ENCODE peak calls at places on chromosomes 6 and 20, in six cellular contexts. One of them, this sample, is unnamed.
A peak's percentile ranks its signal among the peaks of the same experiment; 100 is the strongest.

GRCh38 chr6:163986313-163986712 is 571.8 kb downstream of the QKI start:
- DNase-seq in body of pancreas: no peak
- DNase-seq in GM23248: no peak
- DNase-seq in fibroblast of lung: peak; percentile 17
- DNase-seq in uterus: no peak
- DNase-seq in MM.1S: no peak
- DNase-seq in this sample: no peak

GRCh38 chr6:137520520-137520919 is 26.3 kb upstream of the OLIG3 start:
- DNase-seq in body of pancreas: no peak
- DNase-seq in GM23248: no peak
- DNase-seq in fibroblast of lung: no peak
- DNase-seq in uterus: no peak
- DNase-seq in MM.1S: no peak
- DNase-seq in this sample: no peak

GRCh38 chr6:11413728-11414127 is 123.8 kb upstream of the TMEM170B start:
- DNase-seq in body of pancreas: no peak
- DNase-seq in GM23248: peak; percentile 77
- DNase-seq in fibroblast of lung: peak; percentile 42
- DNase-seq in uterus: no peak
- DNase-seq in MM.1S: no peak
- DNase-seq in this sample: no peak

GRCh38 chr6:148365037-148365436 is 22.4 kb downstream of the SASH1 start:
- DNase-seq in body of pancreas: no peak
- DNase-seq in GM23248: no peak
- DNase-seq in fibroblast of lung: no peak
- DNase-seq in uterus: no peak
- DNase-seq in MM.1S: no peak
- DNase-seq in this sample: no peak

GRCh38 chr6:42046491-42047219 is 3.7 kb upstream of the TAF8 start:
- DNase-seq in body of pancreas: no peak
- DNase-seq in GM23248: peak; percentile 13
- DNase-seq in fibroblast of lung: peak; percentile 88
- DNase-seq in uterus: no peak
- DNase-seq in MM.1S: no peak
- DNase-seq in this sample: peak; percentile 21

GRCh38 chr6:166442131-166442530 is 59.4 kb upstream of the MPC1 start:
- DNase-seq in body of pancreas: no peak
- DNase-seq in GM23248: no peak
- DNase-seq in fibroblast of lung: no peak
- DNase-seq in uterus: no peak
- DNase-seq in MM.1S: no peak
- DNase-seq in this sample: no peak

GRCh38 chr6:30684386-30685156 is 1.9 kb downstream of the PPP1R18 start:
- DNase-seq in body of pancreas: no peak
- DNase-seq in GM23248: peak; percentile 59
- DNase-seq in fibroblast of lung: peak; percentile 22
- DNase-seq in uterus: no peak
- DNase-seq in MM.1S: peak; percentile 40
- DNase-seq in this sample: no peak

GRCh38 chr6:151370509-151371078 is 20.8 kb downstream of the ZBTB2 start:
- DNase-seq in body of pancreas: no peak
- DNase-seq in GM23248: peak; percentile 51
- DNase-seq in fibroblast of lung: peak; percentile 54
- DNase-seq in uterus: no peak
- DNase-seq in MM.1S: no peak
- DNase-seq in this sample: no peak

GRCh38 chr20:61191096-61191495 is 61.0 kb upstream of the CDH4 start:
- DNase-seq in body of pancreas: no peak
- DNase-seq in GM23248: no peak
- DNase-seq in fibroblast of lung: no peak
- DNase-seq in uterus: no peak
- DNase-seq in MM.1S: no peak
- DNase-seq in this sample: no peak

GRCh38 chr6:144955853-144956252 is 670.7 kb downstream of the UTRN start:
- DNase-seq in body of pancreas: no peak
- DNase-seq in GM23248: peak; percentile 54
- DNase-seq in fibroblast of lung: no peak
- DNase-seq in uterus: no peak
- DNase-seq in MM.1S: no peak
- DNase-seq in this sample: no peak

GRCh38 chr6:73323323-73323722 is 30.8 kb downstream of the DPPA5 start:
- DNase-seq in body of pancreas: no peak
- DNase-seq in GM23248: no peak
- DNase-seq in fibroblast of lung: no peak
- DNase-seq in uterus: no peak
- DNase-seq in MM.1S: no peak
- DNase-seq in this sample: no peak

GRCh38 chr20:19783966-19784401 is 25.9 kb downstream of the RIN2 start:
- DNase-seq in body of pancreas: peak; percentile 30
- DNase-seq in GM23248: peak; percentile 44
- DNase-seq in fibroblast of lung: peak; percentile 59
- DNase-seq in uterus: no peak
- DNase-seq in MM.1S: no peak
- DNase-seq in this sample: no peak

GRCh38 chr6:113881473-113881980 is 24.4 kb downstream of the MARCKS start:
- DNase-seq in body of pancreas: no peak
- DNase-seq in GM23248: no peak
- DNase-seq in fibroblast of lung: no peak
- DNase-seq in uterus: no peak
- DNase-seq in MM.1S: no peak
- DNase-seq in this sample: no peak

GRCh38 chr20:13149371-13149770 is 71.7 kb upstream of the ISM1 start:
- DNase-seq in body of pancreas: no peak
- DNase-seq in GM23248: peak; percentile 44
- DNase-seq in fibroblast of lung: no peak
- DNase-seq in uterus: no peak
- DNase-seq in MM.1S: no peak
- DNase-seq in this sample: no peak

GRCh38 chr6:155340464-155341129 is 26.3 kb upstream of the TFB1M start:
- DNase-seq in body of pancreas: no peak
- DNase-seq in GM23248: peak; percentile 79
- DNase-seq in fibroblast of lung: peak; percentile 43
- DNase-seq in uterus: no peak
- DNase-seq in MM.1S: no peak
- DNase-seq in this sample: no peak

GRCh38 chr6:126657556-126658129 is 317.7 kb downstream of the CENPW start:
- DNase-seq in body of pancreas: no peak
- DNase-seq in GM23248: peak; percentile 73
- DNase-seq in fibroblast of lung: peak; percentile 68
- DNase-seq in uterus: no peak
- DNase-seq in MM.1S: peak; percentile 41
- DNase-seq in this sample: no peak

GRCh38 chr6:41189968-41190367 is 11.0 kb downstream of the TREML2 start:
- DNase-seq in body of pancreas: no peak
- DNase-seq in GM23248: no peak
- DNase-seq in fibroblast of lung: no peak
- DNase-seq in uterus: no peak
- DNase-seq in MM.1S: no peak
- DNase-seq in this sample: no peak

GRCh38 chr20:49586967-49587587 is 19.1 kb upstream of the PTGIS start:
- DNase-seq in body of pancreas: no peak
- DNase-seq in GM23248: peak; percentile 81
- DNase-seq in fibroblast of lung: peak; percentile 36
- DNase-seq in uterus: peak; percentile 92
- DNase-seq in MM.1S: no peak
- DNase-seq in this sample: no peak

GRCh38 chr20:9241232-9241692 is 172.4 kb downstream of the PLCB4 start:
- DNase-seq in body of pancreas: no peak
- DNase-seq in GM23248: peak; percentile 63
- DNase-seq in fibroblast of lung: peak; percentile 69
- DNase-seq in uterus: no peak
- DNase-seq in MM.1S: no peak
- DNase-seq in this sample: no peak

GRCh38 chr20:537983-538382 is 5.6 kb downstream of the CSNK2A1 start:
- DNase-seq in body of pancreas: no peak
- DNase-seq in GM23248: no peak
- DNase-seq in fibroblast of lung: no peak
- DNase-seq in uterus: no peak
- DNase-seq in MM.1S: no peak
- DNase-seq in this sample: no peak

GRCh38 chr20:539236-539635 is 4.4 kb downstream of the CSNK2A1 start:
- DNase-seq in body of pancreas: no peak
- DNase-seq in GM23248: no peak
- DNase-seq in fibroblast of lung: no peak
- DNase-seq in uterus: no peak
- DNase-seq in MM.1S: no peak
- DNase-seq in this sample: no peak

GRCh38 chr20:535958-536357 is 7.6 kb downstream of the CSNK2A1 start:
- DNase-seq in body of pancreas: peak; percentile 19
- DNase-seq in GM23248: no peak
- DNase-seq in fibroblast of lung: no peak
- DNase-seq in uterus: no peak
- DNase-seq in MM.1S: no peak
- DNase-seq in this sample: no peak

GRCh38 chr20:539848-540247 is 3.7 kb downstream of the CSNK2A1 start:
- DNase-seq in body of pancreas: no peak
- DNase-seq in GM23248: peak; percentile 87
- DNase-seq in fibroblast of lung: peak; percentile 41
- DNase-seq in uterus: peak; percentile 36
- DNase-seq in MM.1S: no peak
- DNase-seq in this sample: no peak

DNA sequence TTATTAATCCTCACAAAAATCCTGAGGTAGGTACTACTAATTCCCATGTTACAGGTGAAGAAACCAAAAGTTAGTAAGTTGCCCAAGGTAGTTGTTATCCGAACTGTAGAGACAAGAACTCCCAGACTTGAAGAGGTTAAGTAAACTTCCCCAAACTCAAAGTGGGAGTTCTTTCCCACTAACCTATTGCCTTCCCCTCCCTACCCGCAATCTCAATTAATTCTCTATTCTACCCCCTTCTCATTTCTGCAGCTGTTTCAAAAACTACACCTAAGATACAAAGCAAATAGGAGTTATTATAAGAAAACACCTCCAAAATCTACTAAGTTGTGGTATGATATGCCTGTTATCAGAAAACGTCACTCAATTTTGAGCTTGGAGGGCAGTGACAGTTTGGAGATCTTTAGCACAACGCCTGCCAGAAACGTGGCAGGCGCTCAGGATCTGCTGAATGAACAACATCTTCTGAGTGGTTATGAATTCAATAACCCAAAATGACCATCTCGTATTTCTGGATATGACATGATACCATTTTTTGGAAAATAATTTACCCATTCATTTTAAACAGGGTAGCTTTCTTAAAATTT is 7.1 kb downstream of the CSNK2A1 start:
- DNase-seq in body of pancreas: no peak
- DNase-seq in GM23248: no peak
- DNase-seq in fibroblast of lung: no peak
- DNase-seq in uterus: no peak
- DNase-seq in MM.1S: no peak
- DNase-seq in this sample: no peak
- H3K4me3 ChIP-seq in body of pancreas: no peak overlapping the region
- H3K4me3 ChIP-seq in GM23248: no peak overlapping the region
- H3K4me3 ChIP-seq in fibroblast of lung: no peak overlapping the region
- H3K4me3 ChIP-seq in uterus: no peak overlapping the region
- H3K4me3 ChIP-seq in MM.1S: no peak overlapping the region
- H3K4me3 ChIP-seq in this sample: no peak overlapping the region

GRCh38 chr20:21516180-21516567 is 2.3 kb upstream of the NKX2-2 start:
- DNase-seq in body of pancreas: no peak
- DNase-seq in GM23248: no peak
- DNase-seq in fibroblast of lung: no peak
- DNase-seq in uterus: no peak
- DNase-seq in MM.1S: no peak
- DNase-seq in this sample: no peak
- H3K4me1 ChIP-seq in body of pancreas: peaks cover 35% of the 10 kb centered on the region
- H3K4me1 ChIP-seq in GM23248: peaks cover 3% of the 10 kb centered on the region
- H3K4me1 ChIP-seq in fibroblast of lung: no peaks in the 10 kb centered on the region
- H3K4me1 ChIP-seq in uterus: peaks cover 17% of the 10 kb centered on the region
- H3K4me1 ChIP-seq in MM.1S: no peaks in the 10 kb centered on the region
- H3K4me1 ChIP-seq in this sample: peaks cover 67% of the 10 kb centered on the region

GRCh38 chr6:7726416-7727149 is 684 bp downstream of the BMP6 start:
- DNase-seq in body of pancreas: peak; percentile 20
- DNase-seq in GM23248: peak; percentile 47
- DNase-seq in fibroblast of lung: no peak
- DNase-seq in uterus: no peak
- DNase-seq in MM.1S: peak; percentile 30
- DNase-seq in this sample: no peak

GRCh38 chr6:7727150-7727950 is 1.5 kb downstream of the BMP6 start:
- DNase-seq in body of pancreas: no peak
- DNase-seq in GM23248: peak; percentile 53
- DNase-seq in fibroblast of lung: no peak
- DNase-seq in uterus: no peak
- DNase-seq in MM.1S: peak; percentile 21
- DNase-seq in this sample: no peak

GRCh38 chr6:7728855-7729590 is 3.1 kb downstream of the BMP6 start:
- DNase-seq in body of pancreas: no peak
- DNase-seq in GM23248: peak; percentile 38
- DNase-seq in fibroblast of lung: no peak
- DNase-seq in uterus: no peak
- DNase-seq in MM.1S: no peak
- DNase-seq in this sample: no peak

GRCh38 chr6:7730003-7730402 is 4.1 kb downstream of the BMP6 start:
- DNase-seq in body of pancreas: no peak
- DNase-seq in GM23248: peak; percentile 57
- DNase-seq in fibroblast of lung: no peak
- DNase-seq in uterus: no peak
- DNase-seq in MM.1S: no peak
- DNase-seq in this sample: no peak

DNA sequence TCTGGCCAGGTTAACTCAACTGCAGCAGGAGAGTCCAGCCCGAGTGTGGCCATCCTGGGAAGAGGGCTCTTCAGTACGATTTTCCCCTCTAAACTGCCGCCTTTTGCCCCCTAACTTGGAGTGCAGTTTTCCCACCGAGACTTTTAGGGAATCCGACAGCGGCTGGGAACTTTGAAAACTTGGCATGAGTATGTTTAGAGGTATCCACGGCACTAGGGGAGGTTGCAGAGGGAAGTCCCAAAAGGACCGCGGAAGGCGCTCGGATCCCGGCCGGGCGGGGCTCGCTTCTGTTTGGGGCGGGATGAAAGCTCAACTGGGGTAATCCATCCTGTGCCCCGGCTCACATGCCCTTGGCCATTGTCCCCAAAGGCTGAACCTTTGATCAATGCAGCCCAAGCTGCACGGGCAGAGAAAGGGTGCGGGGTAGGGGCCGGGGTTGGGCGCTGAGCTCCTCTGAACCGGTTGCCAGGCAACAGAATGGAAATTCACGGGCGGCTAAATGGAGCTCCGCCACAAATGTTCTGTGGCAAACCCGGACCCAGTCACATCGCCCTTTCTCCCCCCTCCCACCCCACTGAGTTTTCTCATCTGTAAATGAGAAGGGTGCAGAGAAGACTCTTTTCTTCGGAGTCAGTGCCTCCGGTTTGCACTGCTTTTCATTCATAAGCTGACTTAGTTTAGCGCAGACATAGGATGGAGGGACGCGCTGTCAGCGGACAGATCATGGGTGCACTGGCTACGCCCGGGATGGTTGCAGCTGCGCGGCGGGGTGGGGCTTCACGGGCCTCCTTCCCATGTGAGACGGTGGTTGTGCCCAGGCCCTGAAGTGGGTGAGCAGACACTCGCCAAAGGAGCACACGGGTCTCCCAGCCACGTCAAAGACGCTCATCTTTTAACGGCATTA is 2.3 kb downstream of the BMP6 start:
- DNase-seq in body of pancreas: peak; percentile 15
- DNase-seq in GM23248: peak; percentile 69
- DNase-seq in fibroblast of lung: peak; percentile 20
- DNase-seq in uterus: no peak
- DNase-seq in MM.1S: peak; percentile 54
- DNase-seq in this sample: no peak
- H3K4me3 ChIP-seq in body of pancreas: no peak overlapping the region
- H3K4me3 ChIP-seq in GM23248: peak overlapping the region; percentile 77
- H3K4me3 ChIP-seq in fibroblast of lung: peak overlapping the region; percentile 33
- H3K4me3 ChIP-seq in uterus: peak overlapping the region; percentile 45
- H3K4me3 ChIP-seq in MM.1S: peak overlapping the region; percentile 90
- H3K4me3 ChIP-seq in this sample: peak overlapping the region; percentile 13

GRCh38 chr20:23136893-23137745 is 51.0 kb upstream of the CD93 start:
- DNase-seq in body of pancreas: peak; percentile 8
- DNase-seq in GM23248: no peak
- DNase-seq in fibroblast of lung: no peak
- DNase-seq in uterus: no peak
- DNase-seq in MM.1S: no peak
- DNase-seq in this sample: no peak
- H3K4me1 ChIP-seq in body of pancreas: no peaks in the 10 kb centered on the region
- H3K4me1 ChIP-seq in GM23248: peaks cover 2% of the 10 kb centered on the region
- H3K4me1 ChIP-seq in fibroblast of lung: peaks cover 1% of the 10 kb centered on the region
- H3K4me1 ChIP-seq in uterus: no peaks in the 10 kb centered on the region
- H3K4me1 ChIP-seq in MM.1S: no peaks in the 10 kb centered on the region
- H3K4me1 ChIP-seq in this sample: peaks cover 7% of the 10 kb centered on the region